ENCODE peak calls at places on chromosomes 2 and 18, in seven cellular contexts. K, H, J, O, D, T and M are unnamed samples. For H3K4me1, the result is how much of the 10 kb centered on the place peaks cover.

GRCh38 chr2:234550511-234551107 is 53.7 kb upstream of the ARL4C start:
- DNase-seq in T (peak), K (peak), O (peak), J (peak), D (peak), H (peak), M (peak)

GRCh38 chr18:6645246-6645645 is 84.3 kb upstream of the ARHGAP28 start:
- DNase-seq in H (no peak), J (no peak), D (no peak), T (no peak), O (no peak), K (no peak), M (no peak)

GRCh38 chr2:647691-648231 is 29.4 kb downstream of the TMEM18 start:
- DNase-seq in J (no peak), O (no peak), K (no peak), D (no peak), H (peak), T (no peak), M (no peak)

GRCh38 chr2:10948165-10948564 is 36.4 kb downstream of the KCNF1 start:
- DNase-seq in H (no peak), T (no peak), J (no peak), D (no peak), K (no peak), O (no peak), M (no peak)

GRCh38 chr2:36486546-36487044 is 111.4 kb downstream of the FEZ2 start:
- DNase-seq in T (no peak), D (peak), K (no peak), H (no peak), O (no peak), J (no peak), M (no peak)

GRCh38 chr2:175903384-175903936 is 98.6 kb downstream of the LNPK start:
- DNase-seq in T (no peak), O (no peak), K (no peak), H (no peak), J (no peak), D (no peak), M (no peak)

GRCh38 chr2:238138331-238139102 is at the start of gene KLHL30:
- DNase-seq in H (no peak), K (peak), D (no peak), T (peak), O (no peak), J (no peak), M (peak)

GRCh38 chr2:227623225-227623624 is 5.9 kb downstream of the SCYGR4 start:
- DNase-seq in H (no peak), D (no peak), O (no peak), J (no peak), T (no peak), K (no peak), M (no peak)

GRCh38 chr2:20071397-20072383 is 20.3 kb upstream of the LAPTM4A start:
- DNase-seq in T (peak), D (peak), O (no peak), H (no peak), K (peak), J (no peak), M (peak)

GRCh38 chr2:127108090-127108523 is 1.2 kb upstream of the BIN1 start:
- DNase-seq in K (no peak), H (peak), J (no peak), T (no peak), O (no peak), D (no peak), M (no peak)

GRCh38 chr2:69223759-69224494 is 163.1 kb downstream of the GFPT1 start:
- DNase-seq in T (no peak), D (no peak), J (no peak), K (no peak), O (no peak), H (no peak), M (no peak)
- H3K27ac ChIP-seq in T (peak), D (no peak), J (no peak), K (no peak), O (no peak), H (no peak), M (peak)

DNA sequence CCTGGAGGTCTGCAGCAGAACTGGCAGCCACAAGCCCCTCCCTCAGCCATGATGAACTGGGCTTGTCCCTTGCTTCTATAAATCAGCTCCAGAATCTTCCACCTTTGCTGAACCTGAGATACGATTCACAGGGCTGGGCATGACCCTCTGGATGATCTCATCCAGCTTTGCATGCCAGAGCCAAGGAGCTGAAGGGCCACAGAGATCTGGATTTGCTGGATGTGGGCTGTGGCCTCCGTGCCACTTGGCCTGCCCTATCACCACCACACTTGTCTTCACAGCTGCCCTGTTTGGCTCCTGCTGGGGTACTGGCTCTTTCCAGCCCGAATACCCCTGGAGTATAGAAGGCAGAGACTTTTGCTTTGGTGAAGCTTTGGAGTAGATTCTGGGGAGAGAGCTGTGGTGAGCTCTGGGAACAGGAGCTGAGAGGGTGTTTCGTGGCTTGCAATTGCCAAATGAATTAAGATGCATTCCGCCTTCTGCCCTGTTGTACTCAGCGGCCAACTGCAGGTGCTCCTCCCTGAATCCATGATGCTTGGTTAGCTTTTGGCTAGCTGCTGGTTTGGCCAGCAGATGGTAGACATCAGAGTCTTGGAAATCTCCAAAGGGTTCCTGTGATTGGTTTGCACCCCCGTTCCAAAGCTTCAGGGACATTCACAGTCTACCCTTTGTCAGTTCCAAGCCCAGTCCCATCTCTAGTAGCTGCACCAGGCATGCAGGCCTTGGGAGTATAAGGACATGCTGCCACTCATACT is 30.9 kb upstream of the GIGYF2 start:
- DNase-seq in J (no peak), D (no peak), T (no peak), H (no peak), K (no peak), O (no peak), M (no peak)
- TF ChIP-seq CTCF in J (no peak), D (no peak), T (no peak), H (no peak), K (no peak), O (no peak), M (no peak)

DNA sequence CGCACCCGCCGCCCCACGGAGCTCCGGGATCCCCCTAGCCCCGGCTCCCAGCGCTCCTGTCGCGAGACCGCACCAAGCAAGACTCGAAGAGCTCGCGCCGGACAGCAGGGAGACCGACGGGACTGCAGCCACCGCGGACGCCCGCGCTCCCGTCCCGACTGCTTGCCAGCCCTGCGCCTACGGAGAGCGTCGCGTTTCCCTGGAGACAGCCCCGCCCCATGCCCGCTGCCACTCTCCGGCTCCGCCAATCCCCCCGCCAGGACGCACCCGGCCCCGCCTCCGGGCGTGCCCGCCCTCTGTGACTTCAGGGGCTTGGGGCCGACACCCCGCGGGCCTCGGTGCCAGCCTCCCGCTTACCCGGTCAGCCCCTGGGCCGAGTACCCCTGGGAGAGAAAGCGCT is at the start of gene ANKMY1:
- DNase-seq in T (no peak), K (peak), H (peak), D (peak), J (no peak), O (no peak), M (peak)
- H3K4me1 ChIP-seq in T (under half), K (under half), H (half or more), D (under half), J (under half), O (half or more), M (under half)

GRCh38 chr2:203532957-203533695 is 2.0 kb downstream of the RAPH1 start:
- DNase-seq in J (no peak), O (no peak), K (peak), H (no peak), D (peak), T (no peak), M (peak)

GRCh38 chr2:203534486-203535077 is 519 bp downstream of the RAPH1 start:
- DNase-seq in H (no peak), T (peak), J (peak), K (peak), O (peak), D (no peak), M (no peak)

GRCh38 chr2:203535784-203536590 is 886 bp upstream of the RAPH1 start:
- DNase-seq in H (no peak), J (peak), O (no peak), K (no peak), T (no peak), D (peak), M (no peak)

GRCh38 chr2:203535078-203535783 is at the start of gene RAPH1:
- DNase-seq in D (peak), O (peak), J (peak), K (peak), T (peak), H (peak), M (peak)

DNA sequence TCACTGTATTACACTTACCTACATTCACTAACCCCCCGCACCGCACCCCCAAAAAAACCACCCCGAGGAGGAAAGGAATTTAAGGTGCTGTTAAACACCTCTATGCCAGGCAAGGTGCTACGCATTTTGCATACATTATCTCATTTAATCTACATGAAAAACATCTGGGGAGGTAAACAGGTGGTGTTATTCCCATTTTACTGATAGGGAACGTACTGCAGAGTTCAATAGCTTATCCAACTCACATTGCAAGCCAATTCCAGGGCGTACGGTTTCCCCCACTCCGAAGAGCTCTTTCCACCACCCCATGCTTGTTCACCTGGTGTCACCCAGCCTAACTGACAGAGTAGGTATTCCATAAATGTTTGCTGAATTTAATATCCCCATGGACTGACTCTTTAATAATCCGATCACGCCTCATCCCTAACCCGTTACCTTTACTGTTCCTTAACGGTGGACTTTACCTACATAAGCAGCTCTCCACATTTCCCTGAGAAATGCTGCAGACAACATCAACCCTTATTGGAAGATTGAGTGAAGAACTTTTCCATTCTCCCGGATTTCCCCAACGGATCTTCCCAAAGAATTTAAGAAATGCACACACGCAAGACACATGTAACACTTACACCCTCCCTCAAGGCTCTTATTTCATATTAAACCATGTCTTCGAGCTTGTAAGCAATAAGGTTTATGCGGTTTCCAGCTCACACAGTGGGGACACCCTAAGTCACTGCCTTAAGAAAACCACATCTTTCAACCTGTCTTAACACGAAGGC is 1.2 kb downstream of the RAPH1 start:
- DNase-seq in H (no peak), T (no peak), K (no peak), J (no peak), O (no peak), D (peak), M (no peak)
- H3K27ac ChIP-seq in H (peak), T (peak), K (peak), J (no peak), O (no peak), D (no peak), M (peak)

DNA sequence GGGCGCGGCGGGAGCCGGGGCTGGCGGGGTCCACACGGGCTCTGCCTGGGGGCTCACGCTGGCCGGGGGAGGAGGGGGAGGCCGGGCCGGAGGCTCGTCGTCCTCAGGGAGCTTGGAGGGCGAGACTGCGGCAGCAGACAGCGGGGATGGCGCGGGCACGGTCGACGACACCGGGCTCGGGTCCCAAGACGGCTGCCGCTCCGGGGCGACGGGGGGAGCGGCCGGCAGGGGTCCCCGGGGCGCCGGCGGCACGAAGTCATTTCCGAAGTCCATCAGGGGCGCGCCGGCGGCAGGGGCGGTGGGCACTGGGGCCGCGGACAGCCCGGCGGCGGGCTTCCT is 488 bp downstream of the RTN4 start:
- DNase-seq in T (no peak), K (no peak), D (no peak), H (no peak), J (no peak), O (no peak), M (no peak)
- TF ChIP-seq CTCF in T (no peak), K (no peak), D (no peak), H (no peak), J (no peak), O (peak), M (no peak)